ENCODE peak calls at places on chromosome 19, in ten cellular contexts. S is GM03348, V is heart right ventricle, Q is NCI-H345, I is kidney epithelial cell, L is NCI-H748 treated with DMSO at 0.1 percent for 48 hours, G is AG10803, F is retina, Y is Daoy, J is adrenal gland. B is an unnamed sample.

GRCh38 chr19:39704181-39705044 is at the start of gene LGALS14:
- DNase-seq in Y (no peak), S (no peak), F (no peak), L (peak; percentile 57), I (no peak), J (no peak), G (no peak), Q (peak; percentile 69), V (no peak), B (no peak)

GRCh38 chr19:16594131-16594586 is 21.9 kb upstream of the SLC35E1 start:
- DNase-seq in F (no peak), S (no peak), V (no peak), G (no peak), I (no peak), Y (no peak), Q (no peak), L (no peak), J (no peak), B (no peak)

GRCh38 chr19:51127755-51128154 is 3.0 kb downstream of the SIGLEC9 start:
- DNase-seq in S (no peak), Q (no peak), J (no peak), L (no peak), V (no peak), I (no peak), F (no peak), G (peak; percentile 33), Y (peak; percentile 84), B (no peak)

GRCh38 chr19:12772323-12772722 is 3.0 kb downstream of the HOOK2 start:
- DNase-seq in S (peak; percentile 38), Y (no peak), F (no peak), Q (no peak), J (no peak), G (no peak), I (no peak), V (peak; percentile 50), L (no peak), B (no peak)

GRCh38 chr19:15400521-15401396 is 18.0 kb downstream of the AKAP8L start:
- DNase-seq in Q (no peak), L (no peak), F (no peak), G (no peak), V (no peak), Y (no peak), J (no peak), S (no peak), I (no peak), B (no peak)

GRCh38 chr19:54573330-54573872 is at the start of gene LILRA2:
- DNase-seq in Q (no peak), S (no peak), I (no peak), Y (no peak), J (no peak), L (no peak), G (no peak), V (no peak), F (no peak), B (no peak)

GRCh38 chr19:51246153-51246552 is 4.7 kb upstream of the SIGLECL1 start:
- DNase-seq in V (no peak), J (no peak), I (peak; percentile 62), Q (no peak), S (no peak), F (no peak), G (peak; percentile 1), Y (peak; percentile 88), L (no peak), B (peak; percentile 2)

GRCh38 chr19:1019980-1020867 is 699 bp downstream of the TMEM259 start:
- DNase-seq in S (no peak), Q (no peak), F (no peak), V (peak; percentile 54), J (no peak), L (no peak), I (no peak), Y (no peak), G (no peak), B (peak; percentile 32)

GRCh38 chr19:7870571-7871279 is 3.5 kb downstream of the PRR36 start:
- DNase-seq in J (peak; percentile 89), G (no peak), L (no peak), I (no peak), S (no peak), Q (peak; percentile 65), F (no peak), Y (peak; percentile 91), V (no peak), B (peak; percentile 33)

GRCh38 chr19:4456566-4456842 is 1.1 kb downstream of the UBXN6 start:
- DNase-seq in F (peak; percentile 74), L (no peak), J (no peak), G (peak; percentile 74), S (peak; percentile 58), Q (peak; percentile 28), V (no peak), I (no peak), Y (peak; percentile 78), B (peak; percentile 46)

GRCh38 chr19:55909801-55910200 is 22.3 kb downstream of the NLRP13 start:
- DNase-seq in J (no peak), L (no peak), Y (no peak), G (no peak), S (no peak), I (no peak), F (no peak), V (no peak), Q (no peak), B (no peak)

B was measured in small intestine.